ENCODE peak calls at places on chromosomes 5 and 9, in nine cellular contexts. E is trophoblast cell; Q is SK-N-SH; L is OCI-LY7; B is A549; Z is CD8-positive, alpha-beta memory T cell; A is sigmoid colon; T is adrenal gland; S is hepatocyte. U is an unnamed sample. For H3K4me1, the result is how much of the 10 kb centered on the place peaks cover.

GRCh38 chr9:4489562-4489918 is 728 bp upstream of the SLC1A1 start:
- DNase-seq in E (no peak), Q (peak), L (no peak), B (peak), Z (no peak), A (no peak), T (peak), S (peak), U (no peak)

GRCh38 chr9:129567842-129568559 is 52.9 kb downstream of the C9orf50 start:
- DNase-seq in E (no peak), Q (no peak), L (no peak), B (peak), Z (no peak), A (no peak), T (peak), S (no peak), U (no peak)

GRCh38 chr5:36311967-36312366 is 10.3 kb upstream of the RANBP3L start:
- DNase-seq in E (no peak), Q (no peak), L (no peak), B (no peak), Z (no peak), A (no peak), T (no peak), S (no peak), U (no peak)

GRCh38 chr5:109479260-109479860 is 69.6 kb upstream of the PJA2 start:
- DNase-seq in E (no peak), Q (no peak), L (peak), B (peak), Z (no peak), A (no peak), T (no peak), S (peak), U (peak)

GRCh38 chr5:142869883-142870282 is 99.7 kb downstream of the ARHGAP26 start:
- DNase-seq in E (no peak), Q (no peak), L (no peak), B (no peak), Z (no peak), A (peak), T (no peak), S (no peak), U (no peak)

GRCh38 chr5:103450333-103451061 is 112.1 kb downstream of the NUDT12 start:
- DNase-seq in E (peak), Q (no peak), L (no peak), B (no peak), Z (no peak), A (no peak), T (no peak), S (no peak), U (peak)

GRCh38 chr9:17802249-17802857 is 223.5 kb downstream of the SH3GL2 start:
- DNase-seq in E (no peak), Q (peak), L (peak), B (peak), Z (no peak), A (no peak), T (no peak), S (no peak), U (no peak)

GRCh38 chr5:178350361-178351220 is 118.0 kb upstream of the PHYKPL start:
- DNase-seq in E (no peak), Q (peak), L (no peak), B (no peak), Z (no peak), A (no peak), T (peak), S (no peak), U (peak)

GRCh38 chr5:111472579-111472978 is 39.8 kb downstream of the STARD4 start:
- DNase-seq in E (no peak), Q (peak), L (no peak), B (no peak), Z (no peak), A (no peak), T (no peak), S (no peak), U (no peak)

DNA sequence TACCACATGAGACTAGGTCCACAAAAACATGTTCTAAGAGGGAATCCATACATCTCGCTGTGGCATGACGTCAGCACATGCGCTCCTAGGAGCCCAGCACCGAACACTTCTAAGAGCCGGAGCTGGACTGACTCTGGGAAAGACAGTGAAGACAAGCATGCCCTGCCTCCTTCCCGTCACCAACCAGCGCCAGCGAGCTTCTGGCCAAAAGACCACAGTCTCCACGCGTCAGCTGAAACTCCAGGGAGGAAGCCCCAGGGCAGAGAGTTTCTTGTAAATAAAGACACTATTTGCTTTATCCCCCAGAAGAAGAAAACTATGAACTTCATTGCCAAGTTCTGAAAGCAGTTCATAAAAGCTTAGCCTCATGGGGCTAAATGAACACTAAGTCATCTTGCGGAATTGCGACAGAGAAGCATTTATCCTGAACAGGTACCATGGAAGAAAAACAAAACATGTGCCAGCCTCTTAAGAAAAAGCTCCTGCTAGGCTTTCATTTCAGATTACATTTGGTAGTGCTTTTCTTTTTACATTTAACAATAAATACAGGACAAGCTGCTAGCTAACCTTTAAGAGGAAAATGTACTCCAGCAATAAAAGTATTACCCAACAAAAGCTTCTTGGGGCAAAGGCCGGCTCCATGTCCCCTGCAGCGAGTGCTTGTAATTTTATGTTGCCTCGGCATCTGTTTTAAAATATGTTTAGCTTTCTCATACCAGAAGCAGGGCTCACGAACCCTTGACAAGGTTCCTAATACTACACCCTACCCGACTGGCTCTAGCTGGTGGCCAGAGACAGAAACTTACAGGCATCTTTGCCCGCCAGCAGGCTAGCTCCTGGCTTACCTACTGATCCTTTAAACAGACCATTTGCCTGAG is 96.5 kb downstream of the PRRT1B start:
- DNase-seq in E (peak), Q (no peak), L (no peak), B (peak), Z (no peak), A (peak), T (no peak), S (peak), U (no peak)
- H3K27ac ChIP-seq in E (no peak), Q (no peak), L (no peak), B (no peak), Z (no peak), A (no peak), T (no peak), S (peak), U (no peak)

DNA sequence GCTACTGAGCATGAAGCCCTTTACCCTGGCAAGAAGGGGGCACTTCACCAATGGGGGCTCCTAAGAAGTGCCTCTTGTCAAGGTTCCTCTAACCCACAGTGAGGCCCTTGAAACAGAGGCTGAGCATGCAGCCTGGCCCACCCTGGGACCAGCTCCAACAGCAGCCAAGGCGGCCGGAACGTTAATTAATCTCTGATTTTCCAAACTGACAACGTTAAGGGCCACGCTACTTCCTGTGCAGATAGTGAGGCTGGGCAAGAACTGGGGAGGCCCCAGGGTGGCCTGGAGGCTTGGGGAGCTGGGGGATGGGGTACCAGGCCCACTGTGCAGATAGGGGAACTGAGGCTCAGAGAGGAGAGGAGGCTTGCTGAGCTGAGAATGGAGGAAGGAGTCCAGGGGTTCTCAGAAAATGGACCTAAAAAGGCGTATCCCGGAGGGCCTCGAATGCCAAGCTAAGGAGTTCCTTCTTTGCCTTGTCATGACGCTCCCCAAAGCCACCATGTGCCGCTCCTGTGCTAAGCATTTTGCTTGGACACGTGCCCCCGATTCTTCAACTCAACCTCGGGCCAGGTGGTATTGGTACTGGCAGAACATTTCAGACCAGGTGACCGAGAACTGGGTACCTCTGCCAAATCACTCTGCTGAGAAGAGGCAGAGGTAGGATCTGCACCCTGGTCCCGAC is 72.0 kb upstream of the STXBP1 start:
- DNase-seq in E (no peak), Q (no peak), L (no peak), B (no peak), Z (no peak), A (no peak), T (no peak), S (no peak), U (no peak)
- H3K4me1 ChIP-seq in E (under half), Q (under half), L (under half), B (half or more), Z (under half), A (under half), T (half or more), S (under half), U (under half)

DNA sequence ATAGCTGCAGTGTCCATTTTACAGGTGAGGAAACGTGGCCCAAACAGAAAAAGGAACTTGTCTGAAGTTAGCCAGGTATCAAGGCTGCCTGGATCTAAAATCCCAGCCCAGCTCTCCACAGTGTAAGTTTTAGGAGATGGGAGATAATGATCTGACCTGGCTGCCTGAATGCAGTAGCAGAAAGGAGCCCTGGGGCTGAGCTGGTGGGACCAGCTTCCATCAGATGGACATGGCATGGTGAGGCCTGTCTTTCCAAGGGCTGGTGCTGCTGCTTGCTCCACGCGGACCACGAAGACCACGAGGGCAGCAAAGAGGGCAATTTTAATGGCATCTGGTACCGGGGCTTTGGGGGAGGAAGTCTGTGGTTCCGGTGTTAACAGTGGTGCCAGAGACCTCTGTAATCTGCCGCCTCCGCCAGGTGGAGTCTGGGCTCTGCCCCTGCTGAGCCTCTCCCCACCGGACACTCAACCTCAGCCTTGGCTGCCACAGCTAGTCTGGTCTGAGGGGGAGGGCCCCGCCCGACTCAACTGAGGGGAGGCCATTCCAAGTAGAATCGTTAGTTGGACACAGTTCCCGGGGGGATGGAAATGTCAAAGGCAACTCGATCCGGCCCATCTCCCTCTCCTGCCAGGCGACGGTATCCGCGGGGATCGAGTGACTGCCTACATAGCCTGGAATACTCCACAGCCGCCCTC is 650 bp downstream of the MYORG start:
- DNase-seq in E (peak), Q (peak), L (peak), B (peak), Z (peak), A (peak), T (peak), S (peak), U (no peak)
- H3K27ac ChIP-seq in E (peak), Q (peak), L (no peak), B (peak), Z (peak), A (peak), T (peak), S (peak), U (no peak)

DNA sequence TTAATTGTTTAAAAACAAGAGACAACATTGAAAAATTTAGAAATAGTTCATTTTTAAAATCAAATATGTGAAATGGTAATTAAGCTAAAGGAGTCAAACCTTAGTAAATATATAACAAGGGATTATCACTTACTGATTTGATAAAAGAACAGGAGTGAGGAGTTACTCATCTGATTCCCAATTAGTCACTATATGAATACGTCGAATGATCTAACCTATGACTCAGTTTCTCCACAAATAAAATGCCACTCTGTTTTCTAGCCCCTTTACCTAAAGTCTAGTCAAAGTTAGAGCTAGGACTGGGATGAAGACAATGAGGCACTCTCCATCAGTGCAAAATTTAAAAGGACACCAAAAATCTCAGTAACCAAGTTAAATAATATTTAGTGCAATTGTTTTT is 70.4 kb upstream of the RASEF start:
- DNase-seq in E (no peak), Q (no peak), L (no peak), B (no peak), Z (no peak), A (no peak), T (no peak), S (no peak), U (no peak)
- H3K4me1 ChIP-seq in E (under half), Q (under half), L (under half), B (under half), Z (under half), A (under half), T (under half), S (under half), U (under half)

DNA sequence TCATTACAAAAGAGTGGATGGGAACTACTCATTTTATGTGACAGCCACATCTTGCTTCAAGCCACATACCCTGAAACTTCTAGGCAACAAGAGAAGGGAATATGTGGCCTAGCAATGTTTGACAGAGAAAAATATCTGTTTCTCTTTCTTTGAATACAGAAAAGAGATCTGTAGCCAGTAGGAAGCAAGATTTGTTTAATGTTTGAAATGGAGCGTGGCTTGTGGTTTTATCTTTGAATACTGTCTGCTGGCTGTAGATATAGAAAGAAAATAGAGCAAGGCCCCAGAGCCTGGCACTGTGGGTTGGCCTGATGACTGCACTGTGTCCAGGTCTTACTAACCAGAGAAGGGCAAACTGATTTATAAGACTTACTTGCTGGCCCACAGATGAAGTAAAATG is 133.8 kb downstream of the ARHGEF28 start:
- DNase-seq in E (no peak), Q (no peak), L (no peak), B (no peak), Z (no peak), A (no peak), T (peak), S (no peak), U (no peak)
- H3K27ac ChIP-seq in E (no peak), Q (no peak), L (no peak), B (no peak), Z (no peak), A (peak), T (peak), S (no peak), U (no peak)

DNA sequence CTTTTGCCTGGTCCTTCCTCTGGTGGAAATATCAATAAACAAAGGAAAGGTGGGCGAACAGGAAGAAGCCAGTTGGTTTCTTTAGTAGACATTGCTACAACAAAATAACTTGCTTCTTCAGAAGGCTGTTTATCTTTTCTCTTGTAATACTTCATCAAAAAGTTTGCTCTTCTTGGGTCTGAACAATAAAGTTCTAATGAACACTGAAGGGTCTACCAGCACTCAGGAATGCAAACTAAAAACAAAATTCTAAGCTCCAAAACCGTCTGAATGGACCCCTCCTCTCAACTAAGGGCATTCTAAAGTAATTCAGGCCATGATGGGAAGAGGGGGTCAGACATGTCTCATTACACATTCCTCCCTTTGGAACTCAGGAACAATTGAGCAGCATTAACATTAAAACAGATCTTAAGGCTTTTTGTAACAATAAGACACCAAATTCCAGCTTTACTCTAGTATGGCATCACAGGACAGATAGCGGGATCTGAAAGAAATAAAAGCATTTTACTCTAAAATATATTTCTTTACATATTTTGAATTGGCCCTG is 2.3 kb downstream of the TBCA start:
- DNase-seq in E (no peak), Q (no peak), L (no peak), B (no peak), Z (no peak), A (no peak), T (no peak), S (no peak), U (no peak)
- H3K4me1 ChIP-seq in E (under half), Q (under half), L (under half), B (under half), Z (half or more), A (under half), T (half or more), S (under half), U (under half)

GRCh38 chr5:134018154-134018985 is 13.6 kb upstream of the VDAC1 start:
- DNase-seq in E (no peak), Q (no peak), L (no peak), B (peak), Z (no peak), A (no peak), T (no peak), S (peak), U (no peak)
- H3K27ac ChIP-seq in E (no peak), Q (no peak), L (no peak), B (peak), Z (no peak), A (no peak), T (no peak), S (peak), U (no peak)